ENCODE peak calls at places on chromosomes 5 and 9, in eight cellular contexts. G is uterus; H is right lobe of liver; Y is GM12891; L is NCI-H524; I is stimulated activated CD4-positive, alpha-beta T cell treated with anti-CD3 and anti-CD28 coated beads, TNF-alpha, amount 100 ng/mL, for 4 hours; F is HCEC 1CT; X is HepG2. N is an unnamed sample.

GRCh38 chr5:92599217-92599810 is 981.7 kb downstream of the NR2F1-AS1 start:
- DNase-seq in I (no peak), X (no peak), F (no peak), Y (no peak), G (no peak), H (no peak), L (no peak), N (no peak)

GRCh38 chr9:110923601-110924000 is 114.7 kb downstream of the LPAR1 start:
- DNase-seq in H (no peak), L (no peak), Y (no peak), I (no peak), F (peak), G (no peak), X (no peak), N (no peak)

GRCh38 chr5:112018846-112019245 is 261.9 kb upstream of the NREP start:
- DNase-seq in F (no peak), Y (no peak), G (no peak), L (no peak), H (no peak), I (no peak), X (no peak), N (no peak)

GRCh38 chr9:36970007-36970888 is 63.8 kb downstream of the PAX5 start:
- DNase-seq in H (peak), Y (no peak), I (no peak), G (no peak), X (no peak), L (no peak), F (peak), N (no peak)

GRCh38 chr5:172412724-172413260 is 41.5 kb downstream of the SH3PXD2B start:
- DNase-seq in G (peak), Y (no peak), L (no peak), F (peak), H (peak), X (no peak), I (no peak), N (no peak)

GRCh38 chr9:89052470-89053097 is 61.3 kb downstream of the S1PR3 start:
- DNase-seq in H (no peak), F (no peak), L (peak), X (no peak), I (no peak), G (no peak), Y (no peak), N (no peak)

GRCh38 chr5:36683821-36684434 is 77.5 kb downstream of the SLC1A3 start:
- DNase-seq in I (no peak), F (peak), G (no peak), L (no peak), H (no peak), Y (no peak), X (no peak), N (peak)

GRCh38 chr5:126754609-126755008 is 22.3 kb upstream of the LMNB1 start:
- DNase-seq in G (no peak), H (peak), L (no peak), I (no peak), Y (no peak), F (no peak), X (no peak), N (no peak)

GRCh38 chr5:67166460-67166871 is 30.1 kb downstream of the CD180 start:
- DNase-seq in G (no peak), X (no peak), L (no peak), F (no peak), Y (peak), I (peak), H (peak), N (no peak)

GRCh38 chr9:13278368-13279246 is 885 bp downstream of the MPDZ start:
- DNase-seq in Y (no peak), F (peak), L (peak), I (no peak), H (peak), X (peak), G (peak), N (peak)

GRCh38 chr5:103224118-103224893 is 34.3 kb upstream of the MACIR start:
- DNase-seq in L (peak), I (no peak), X (peak), G (peak), F (peak), H (no peak), Y (no peak), N (no peak)

GRCh38 chr5:151770383-151771258 is 1.1 kb upstream of the G3BP1 start:
- DNase-seq in I (no peak), G (peak), L (peak), X (no peak), F (peak), H (peak), Y (peak), N (peak)

GRCh38 chr5:115184780-115185179 is 15.1 kb upstream of the TRIM36 start:
- DNase-seq in H (no peak), G (no peak), F (peak), I (no peak), X (no peak), Y (no peak), L (no peak), N (no peak)

GRCh38 chr5:33379757-33380156 is 61.0 kb upstream of the TARS1 start:
- DNase-seq in F (peak), I (no peak), X (no peak), Y (no peak), L (no peak), H (no peak), G (no peak), N (no peak)

GRCh38 chr5:124065508-124065907 is 553.5 kb downstream of the CSNK1G3 start:
- DNase-seq in G (no peak), I (no peak), F (no peak), H (no peak), L (no peak), Y (no peak), X (no peak), N (no peak)

GRCh38 chr5:142838845-142839244 is 68.7 kb downstream of the ARHGAP26 start:
- DNase-seq in Y (no peak), G (no peak), H (no peak), F (no peak), L (no peak), I (no peak), X (no peak), N (no peak)

GRCh38 chr9:120043448-120043847 is 536.5 kb downstream of the CDK5RAP2 start:
- DNase-seq in G (no peak), H (no peak), Y (no peak), F (no peak), X (no peak), I (no peak), L (peak), N (no peak)

GRCh38 chr9:13364271-13364670 is 84.8 kb upstream of the MPDZ start:
- DNase-seq in H (no peak), F (no peak), X (no peak), L (no peak), Y (no peak), I (no peak), G (no peak), N (no peak)